ENCODE peak calls at places on chromosome 11, in six cellular contexts. M is endothelial cell; R is activated CD4-positive, alpha-beta T cell treated with anti-CD3 and anti-CD28 coated beads, Interleukin-2, amount 50 U/mL, for 4 hours; V is naive B cell; C is activated naive CD8-positive, alpha-beta T cell treated with anti-CD3 and anti-CD28 coated beads, Interleukin-2, amount 50 U/mL, for 24 hours; H is GM13977. F is an unnamed sample.
A peak's percentile ranks its signal among the peaks of the same experiment; 100 is the strongest.

GRCh38 chr11:2989551-2989950 is 2.6 kb downstream of the NAP1L4 start:
- DNase-seq in R (no peak), V (no peak), M (no peak), C (no peak), H (peak; percentile 44), F (peak; percentile 22)

GRCh38 chr11:44361883-44362282 is 51.9 kb upstream of the ALX4 start:
- DNase-seq in H (no peak), M (no peak), R (no peak), C (no peak), V (no peak), F (no peak)

GRCh38 chr11:64681171-64681570 is 41.8 kb downstream of the NRXN2 start:
- DNase-seq in H (no peak), R (no peak), V (no peak), M (no peak), C (no peak), F (no peak)

GRCh38 chr11:78684377-78684776 is 109.7 kb upstream of the NARS2 start:
- DNase-seq in V (no peak), M (peak; percentile 12), C (no peak), R (no peak), H (no peak), F (no peak)

GRCh38 chr11:132997396-132997795 is 534.9 kb downstream of the OPCML start:
- DNase-seq in H (no peak), M (no peak), C (no peak), R (no peak), V (no peak), F (no peak)

GRCh38 chr11:17473071-17473744 is 3.4 kb downstream of the ABCC8 start:
- DNase-seq in M (peak; percentile 66), H (no peak), V (no peak), R (no peak), C (no peak), F (no peak)

GRCh38 chr11:129701706-129702105 is 113.9 kb upstream of the TMEM45B start:
- DNase-seq in R (no peak), M (no peak), H (no peak), V (no peak), C (no peak), F (no peak)

GRCh38 chr11:125999234-125999880 is 53.5 kb downstream of the VSIG10L2 start:
- DNase-seq in C (no peak), H (no peak), R (no peak), V (no peak), M (no peak), F (no peak)

GRCh38 chr11:45414082-45414481 is 127.9 kb upstream of the SYT13 start:
- DNase-seq in M (no peak), R (no peak), C (no peak), H (no peak), V (no peak), F (no peak)

GRCh38 chr11:28966951-28967350 is 858.8 kb downstream of the METTL15 start:
- DNase-seq in V (no peak), M (no peak), C (no peak), R (no peak), H (no peak), F (no peak)

GRCh38 chr11:65424200-65425104 is 1.9 kb downstream of the NEAT1 start:
- DNase-seq in M (no peak), C (peak; percentile 74), V (no peak), R (peak; percentile 66), H (no peak), F (no peak)

GRCh38 chr11:1087279-1087960 is 12.7 kb downstream of the MUC2 start:
- DNase-seq in C (no peak), V (no peak), M (no peak), H (no peak), R (no peak), F (no peak)

GRCh38 chr11:47269829-47270305 is at the start of gene MADD:
- DNase-seq in M (peak; percentile 77), C (peak; percentile 91), V (peak; percentile 92), H (peak; percentile 98), R (peak; percentile 88), F (peak; percentile 97)

GRCh38 chr11:3609416-3610265 is 32.2 kb downstream of the ART5 start:
- DNase-seq in C (peak; percentile 21), H (peak; percentile 60), V (peak; percentile 11), R (no peak), M (peak; percentile 50), F (peak; percentile 48)

GRCh38 chr11:112795142-112795815 is 165.9 kb upstream of the NCAM1 start:
- DNase-seq in H (peak; percentile 66), M (peak; percentile 63), V (no peak), C (peak; percentile 12), R (no peak), F (peak; percentile 20)

GRCh38 chr11:12842933-12843636 is 166.0 kb upstream of the RASSF10 start:
- DNase-seq in H (no peak), C (no peak), M (peak; percentile 35), V (no peak), R (no peak), F (no peak)

GRCh38 chr11:86676533-86677154 is 4.2 kb upstream of the ME3 start:
- DNase-seq in V (no peak), H (no peak), C (no peak), R (no peak), M (peak; percentile 4), F (no peak)

GRCh38 chr11:27329867-27330632 is 33.0 kb downstream of the CCDC34 start:
- DNase-seq in H (no peak), M (no peak), R (no peak), V (no peak), C (no peak), F (no peak)

GRCh38 chr11:93481279-93481678 is 61.9 kb downstream of the SMCO4 start:
- DNase-seq in M (no peak), V (no peak), H (no peak), C (no peak), R (no peak), F (no peak)

GRCh38 chr11:128701086-128701485 is 7.2 kb downstream of the FLI1 start:
- DNase-seq in R (no peak), C (no peak), V (no peak), H (no peak), M (no peak), F (no peak)

GRCh38 chr11:122731500-122731913 is 76.0 kb downstream of the UBASH3B start:
- DNase-seq in V (no peak), C (no peak), H (no peak), M (no peak), R (no peak), F (no peak)

GRCh38 chr11:12433571-12434061 is 56.2 kb downstream of the PARVA start:
- DNase-seq in V (no peak), M (no peak), C (no peak), H (no peak), R (no peak), F (no peak)